ENCODE peak calls at places on chromosomes 5 and 9, in ten cellular contexts. W, A, D, P, N, M, I, E, B and U are unnamed samples. For H3K4me1, the result is how much of the 10 kb centered on the place peaks cover.

GRCh38 chr5:148897842-148898241 is 71.4 kb downstream of the ADRB2 start:
- DNase-seq in W (no peak), A (no peak), D (no peak), P (no peak), N (no peak), M (no peak), I (no peak), E (no peak), B (peak), U (no peak)

GRCh38 chr5:32683125-32683524 is 28.0 kb upstream of the NPR3 start:
- DNase-seq in W (no peak), A (no peak), D (no peak), P (no peak), N (no peak), M (no peak), I (no peak), E (no peak), B (no peak), U (no peak)

GRCh38 chr5:87949665-87950640 is 318.7 kb downstream of the TMEM161B start:
- DNase-seq in W (no peak), A (no peak), D (no peak), P (no peak), N (no peak), M (no peak), I (no peak), E (no peak), B (no peak), U (no peak)

GRCh38 chr5:1315709-1316587 is 21.1 kb upstream of the TERT start:
- DNase-seq in W (peak), A (no peak), D (peak), P (peak), N (peak), M (peak), I (peak), E (no peak), B (peak), U (peak)

GRCh38 chr9:121892706-121893105 is 200.4 kb downstream of the TTLL11 start:
- DNase-seq in W (no peak), A (no peak), D (no peak), P (no peak), N (no peak), M (no peak), I (no peak), E (no peak), B (no peak), U (no peak)

GRCh38 chr9:120434532-120434931 is 145.4 kb downstream of the CDK5RAP2 start:
- DNase-seq in W (no peak), A (peak), D (no peak), P (no peak), N (no peak), M (no peak), I (peak), E (no peak), B (no peak), U (no peak)

GRCh38 chr9:122228906-122229837 is at the start of gene LHX6:
- DNase-seq in W (no peak), A (no peak), D (peak), P (peak), N (no peak), M (no peak), I (peak), E (peak), B (no peak), U (no peak)

GRCh38 chr5:172721455-172722308 is 49.3 kb downstream of the DUSP1 start:
- DNase-seq in W (no peak), A (no peak), D (no peak), P (no peak), N (no peak), M (no peak), I (peak), E (no peak), B (no peak), U (no peak)

GRCh38 chr9:109290385-109290784 is 30.5 kb downstream of the EPB41L4B start:
- DNase-seq in W (no peak), A (no peak), D (no peak), P (no peak), N (no peak), M (no peak), I (no peak), E (no peak), B (no peak), U (no peak)

GRCh38 chr9:81666123-81666522 is 23.2 kb downstream of the TLE1 start:
- DNase-seq in W (no peak), A (no peak), D (no peak), P (peak), N (peak), M (no peak), I (no peak), E (no peak), B (no peak), U (no peak)

GRCh38 chr9:127474592-127474991 is 23.3 kb downstream of the LRSAM1 start:
- DNase-seq in W (no peak), A (no peak), D (no peak), P (no peak), N (no peak), M (no peak), I (no peak), E (no peak), B (no peak), U (no peak)

GRCh38 chr9:107378031-107378430 is 95.0 kb downstream of the RAD23B start:
- DNase-seq in W (no peak), A (no peak), D (no peak), P (no peak), N (no peak), M (no peak), I (no peak), E (no peak), B (no peak), U (no peak)

GRCh38 chr5:112637343-112637742 is 100.3 kb upstream of the APC start:
- DNase-seq in W (no peak), A (no peak), D (no peak), P (no peak), N (no peak), M (no peak), I (peak), E (no peak), B (no peak), U (no peak)

GRCh38 chr5:51652980-51653379 is 269.7 kb downstream of the ISL1 start:
- DNase-seq in W (no peak), A (no peak), D (peak), P (peak), N (peak), M (no peak), I (no peak), E (no peak), B (no peak), U (no peak)

GRCh38 chr9:127776195-127776918 is 2.1 kb downstream of the SH2D3C start:
- DNase-seq in W (no peak), A (no peak), D (peak), P (no peak), N (no peak), M (peak), I (no peak), E (peak), B (peak), U (peak)

GRCh38 chr9:35923927-35924763 is 14.9 kb downstream of the SPAAR start:
- DNase-seq in W (peak), A (no peak), D (no peak), P (peak), N (peak), M (no peak), I (peak), E (no peak), B (no peak), U (no peak)

GRCh38 chr9:13815001-13815400 is 498.9 kb downstream of the NFIB start:
- DNase-seq in W (no peak), A (no peak), D (no peak), P (no peak), N (no peak), M (no peak), I (no peak), E (no peak), B (no peak), U (no peak)

GRCh38 chr9:132585954-132586829 is 3.8 kb downstream of the BARHL1 start:
- DNase-seq in W (no peak), A (no peak), D (peak), P (no peak), N (no peak), M (no peak), I (no peak), E (peak), B (no peak), U (no peak)

GRCh38 chr5:111585291-111585690 is 73.0 kb upstream of the STARD4 start:
- DNase-seq in W (no peak), A (no peak), D (no peak), P (no peak), N (no peak), M (no peak), I (no peak), E (no peak), B (no peak), U (no peak)

DNA sequence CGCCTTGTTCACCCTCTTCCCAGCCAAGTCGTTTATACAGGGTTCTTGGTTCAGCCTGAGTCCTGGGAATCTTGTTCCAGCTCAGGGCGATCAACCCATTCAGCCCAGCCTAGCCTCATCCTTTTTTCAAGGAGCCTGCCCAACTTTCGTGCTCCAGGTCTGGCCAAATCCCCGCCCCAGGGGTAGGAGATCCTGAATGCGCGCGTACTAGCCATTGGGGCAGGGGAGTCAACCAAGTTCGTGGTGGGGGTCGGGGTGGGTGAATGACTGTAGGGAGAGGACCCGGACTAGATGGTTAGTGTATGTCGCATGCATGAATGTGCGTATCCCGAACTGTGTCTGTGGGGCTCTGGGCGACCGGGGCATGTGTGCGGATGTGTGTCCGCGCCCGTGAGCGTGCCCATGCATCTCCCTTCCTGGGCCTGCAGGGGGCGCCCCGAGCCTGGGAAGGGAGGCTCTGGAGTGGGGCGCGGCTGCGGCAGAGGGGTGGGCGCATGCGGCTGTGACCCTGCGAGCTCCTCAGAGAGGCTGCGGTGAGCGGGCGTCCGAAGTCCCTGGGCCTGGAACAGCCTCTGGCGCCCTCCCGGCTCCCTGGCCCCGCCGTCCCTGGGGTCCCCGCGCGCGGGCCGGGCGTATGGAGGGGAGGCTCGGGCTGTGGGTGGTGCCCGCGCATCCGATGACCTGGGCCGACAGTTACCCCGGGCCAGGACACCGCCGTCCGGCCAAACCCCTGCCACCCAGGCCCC is 8.7 kb downstream of the CCL21 start:
- DNase-seq in W (peak), A (peak), D (peak), P (peak), N (peak), M (peak), I (peak), E (peak), B (peak), U (no peak)
- H3K4me1 ChIP-seq in W (under half), A (under half), D (under half), P (under half), N (under half), M (under half), I (under half), E (under half), B (under half), U (under half)

GRCh38 chr5:140868721-140869554 is at the start of gene PCDHA11:
- DNase-seq in W (no peak), A (no peak), D (peak), P (no peak), N (peak), M (no peak), I (peak), E (no peak), B (no peak), U (no peak)
- TF ChIP-seq CTCF in W (peak), A (peak), D (peak), P (peak), N (peak), M (peak), I (no peak), E (no peak), B (no peak), U (peak)

GRCh38 chr5:135156337-135156714 is 122.3 kb upstream of the PITX1 start:
- DNase-seq in W (no peak), A (no peak), D (no peak), P (no peak), N (no peak), M (no peak), I (no peak), E (no peak), B (no peak), U (no peak)
- H3K4me1 ChIP-seq in W (under half), A (under half), D (under half), P (under half), N (under half), M (under half), I (under half), E (under half), B (under half), U (under half)

GRCh38 chr5:157469073-157469472 is 9.1 kb downstream of the NIPAL4 start:
- DNase-seq in W (no peak), A (no peak), D (no peak), P (no peak), N (no peak), M (no peak), I (no peak), E (no peak), B (no peak), U (no peak)
- TF ChIP-seq CTCF in W (no peak), A (no peak), D (no peak), P (no peak), N (no peak), M (no peak), I (no peak), E (peak), B (no peak), U (peak)

GRCh38 chr9:113673726-113674125 is 202.4 kb upstream of the ZNF618 start:
- DNase-seq in W (no peak), A (no peak), D (no peak), P (peak), N (peak), M (no peak), I (peak), E (no peak), B (no peak), U (no peak)
- H3K4me1 ChIP-seq in W (under half), A (under half), D (under half), P (under half), N (under half), M (under half), I (under half), E (under half), B (under half), U (under half)

DNA sequence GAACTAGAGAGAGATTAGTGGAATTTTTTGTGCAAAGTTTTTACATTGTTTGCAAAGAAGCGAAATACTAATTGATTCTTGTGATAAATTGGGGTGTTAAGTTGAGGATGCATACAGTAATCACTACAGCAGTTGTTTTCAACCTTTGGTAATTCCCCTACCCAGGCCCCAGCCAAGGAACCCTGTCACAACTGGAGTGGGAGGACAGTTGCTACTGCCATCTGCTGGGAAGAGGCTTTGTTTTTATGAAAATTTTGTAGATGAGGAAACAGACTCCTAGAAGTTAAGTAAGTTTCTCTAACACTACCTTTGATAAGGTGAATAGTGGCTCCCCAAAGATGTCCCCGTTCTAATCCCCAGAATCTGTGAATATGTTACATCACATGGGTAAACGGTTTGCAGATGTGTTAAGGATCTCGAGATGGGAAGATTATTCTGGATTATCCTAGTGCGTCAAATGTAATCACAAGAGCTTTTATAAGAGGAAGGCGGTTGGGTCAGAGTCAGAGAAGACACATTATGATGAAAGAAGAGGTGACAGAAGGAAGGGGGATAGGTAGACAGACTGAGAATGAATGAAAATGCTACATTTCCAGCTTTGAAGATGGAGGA is 34.0 kb upstream of the PPP1R2B start:
- DNase-seq in W (no peak), A (no peak), D (peak), P (no peak), N (no peak), M (no peak), I (peak), E (peak), B (peak), U (peak)
- TF ChIP-seq CTCF in W (peak), A (peak), D (peak), P (no peak), N (no peak), M (peak), I (peak), E (peak), B (peak), U (peak)

GRCh38 chr9:134339183-134339806 is 13.0 kb downstream of the RXRA start:
- DNase-seq in W (peak), A (no peak), D (no peak), P (no peak), N (no peak), M (peak), I (peak), E (no peak), B (no peak), U (no peak)

GRCh38 chr9:134342746-134343115 is 16.5 kb downstream of the RXRA start:
- DNase-seq in W (no peak), A (no peak), D (no peak), P (no peak), N (no peak), M (no peak), I (no peak), E (no peak), B (no peak), U (no peak)

GRCh38 chr9:134341929-134342745 is 15.9 kb downstream of the RXRA start:
- DNase-seq in W (no peak), A (no peak), D (no peak), P (no peak), N (no peak), M (no peak), I (no peak), E (no peak), B (no peak), U (no peak)

GRCh38 chr9:134340475-134341186 is 14.4 kb downstream of the RXRA start:
- DNase-seq in W (no peak), A (peak), D (no peak), P (no peak), N (no peak), M (peak), I (no peak), E (no peak), B (no peak), U (no peak)

DNA sequence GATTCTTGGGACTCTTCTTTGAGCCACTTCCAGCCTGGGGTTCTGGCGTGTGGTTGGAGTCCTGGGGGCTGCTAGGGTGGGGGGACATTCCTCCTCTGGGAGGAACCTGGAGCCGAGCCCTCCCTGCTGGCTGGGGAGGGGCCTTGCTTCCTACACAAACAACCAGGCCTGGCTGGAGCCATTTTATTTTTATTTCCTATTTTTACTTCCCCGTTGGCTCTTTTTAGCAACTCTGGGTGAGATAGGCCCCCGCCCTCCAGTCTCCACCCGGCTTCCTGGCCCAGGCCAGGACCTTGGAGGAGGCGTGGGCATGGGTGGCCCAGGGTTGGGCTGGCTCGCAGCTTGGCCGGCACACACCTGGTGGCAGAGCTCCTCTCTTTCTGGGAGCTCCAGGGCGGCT is 15.1 kb downstream of the RXRA start:
- DNase-seq in W (no peak), A (peak), D (no peak), P (no peak), N (no peak), M (peak), I (no peak), E (no peak), B (peak), U (no peak)
- H3K4me1 ChIP-seq in W (under half), A (half or more), D (under half), P (under half), N (under half), M (half or more), I (under half), E (half or more), B (half or more), U (under half)